ENCODE peak calls at places on chromosomes 11 and 22, in seven cellular contexts. T, D, Z, X, Y, N and M are unnamed samples.

GRCh38 chr11:123235117-123235686 is 40.2 kb upstream of the CLMP start:
- DNase-seq in T (peak; percentile 34), D (peak; percentile 68), Z (peak; percentile 37), X (peak; percentile 79), Y (peak; percentile 78), N (peak; percentile 44), M (peak; percentile 86)

GRCh38 chr11:27153136-27153535 is 112.5 kb downstream of the BBOX1 start:
- DNase-seq in T (no peak), D (no peak), Z (no peak), X (no peak), Y (no peak), N (no peak), M (no peak)

GRCh38 chr22:20167643-20168322 is 16.9 kb upstream of the CCDC188 start:
- DNase-seq in T (no peak), D (no peak), Z (no peak), X (no peak), Y (no peak), N (no peak), M (no peak)

GRCh38 chr11:15940462-15941205 is 415.7 kb downstream of the SOX6 start:
- DNase-seq in T (no peak), D (no peak), Z (no peak), X (no peak), Y (no peak), N (no peak), M (no peak)

GRCh38 chr22:50310209-50310722 is 2.8 kb upstream of the PLXNB2 start:
- DNase-seq in T (no peak), D (no peak), Z (peak; percentile 8), X (peak; percentile 75), Y (no peak), N (no peak), M (no peak)

GRCh38 chr11:86046111-86046510 is 22.8 kb downstream of the PICALM start:
- DNase-seq in T (no peak), D (no peak), Z (no peak), X (no peak), Y (no peak), N (no peak), M (no peak)

GRCh38 chr11:9301720-9302119 is 12.7 kb downstream of the TMEM41B start:
- DNase-seq in T (no peak), D (no peak), Z (no peak), X (no peak), Y (no peak), N (no peak), M (no peak)

GRCh38 chr11:10764412-10764811 is 13.4 kb downstream of the CTR9 start:
- DNase-seq in T (no peak), D (no peak), Z (no peak), X (no peak), Y (no peak), N (no peak), M (no peak)

GRCh38 chr22:20130739-20131592 is 638 bp upstream of the ZDHHC8 start:
- DNase-seq in T (peak; percentile 93), D (peak; percentile 94), Z (peak; percentile 91), X (peak; percentile 96), Y (peak; percentile 84), N (peak; percentile 89), M (peak; percentile 94)

GRCh38 chr11:63993983-63994382 is 7.7 kb downstream of the OTUB1 start:
- DNase-seq in T (no peak), D (no peak), Z (no peak), X (no peak), Y (no peak), N (no peak), M (no peak)

GRCh38 chr11:85256433-85256832 is 370.7 kb downstream of the DLG2 start:
- DNase-seq in T (no peak), D (no peak), Z (no peak), X (no peak), Y (no peak), N (no peak), M (no peak)

GRCh38 chr11:77449060-77449521 is 24.8 kb downstream of the PAK1 start:
- DNase-seq in T (no peak), D (no peak), Z (no peak), X (no peak), Y (no peak), N (no peak), M (no peak)

GRCh38 chr22:22770280-22770871 is 117.2 kb upstream of the IGLL5 start:
- DNase-seq in T (no peak), D (peak; percentile 66), Z (no peak), X (no peak), Y (no peak), N (peak; percentile 55), M (no peak)

GRCh38 chr11:72391638-72392423 is 42.5 kb downstream of the CLPB start:
- DNase-seq in T (no peak), D (no peak), Z (no peak), X (no peak), Y (no peak), N (no peak), M (no peak)

GRCh38 chr22:23263651-23264555 is 83.6 kb downstream of the BCR start:
- DNase-seq in T (no peak), D (no peak), Z (no peak), X (peak; percentile 88), Y (no peak), N (peak; percentile 59), M (no peak)

GRCh38 chr11:69287968-69288882 is 5.7 kb upstream of the MYEOV start:
- DNase-seq in T (no peak), D (no peak), Z (no peak), X (no peak), Y (no peak), N (peak; percentile 68), M (no peak)

GRCh38 chr22:11066458-11067285 is 4461.3 kb upstream of the OR11H1 start:
- DNase-seq in T (no peak), D (peak; percentile 29), Z (peak; percentile 29), X (peak; percentile 80), Y (no peak), N (no peak), M (peak; percentile 78)

GRCh38 chr11:12242071-12242672 is 131.8 kb downstream of the MICAL2 start:
- DNase-seq in T (no peak), D (no peak), Z (no peak), X (no peak), Y (no peak), N (no peak), M (no peak)

GRCh38 chr22:45963821-45964220 is 13.1 kb downstream of the WNT7B start:
- DNase-seq in T (no peak), D (no peak), Z (no peak), X (no peak), Y (no peak), N (no peak), M (no peak)

GRCh38 chr11:125078016-125078415 is 14.9 kb downstream of the SLC37A2 start:
- DNase-seq in T (no peak), D (no peak), Z (no peak), X (no peak), Y (no peak), N (no peak), M (no peak)

GRCh38 chr11:46382644-46383403 is 1.4 kb downstream of the MDK start:
- DNase-seq in T (peak; percentile 70), D (peak; percentile 83), Z (no peak), X (peak; percentile 74), Y (no peak), N (no peak), M (peak; percentile 56)

GRCh38 chr11:19935507-19935906 is 222.9 kb downstream of the NAV2 start:
- DNase-seq in T (peak; percentile 33), D (no peak), Z (no peak), X (no peak), Y (no peak), N (no peak), M (no peak)

GRCh38 chr22:45009881-45010531 is at the start of gene PHF21B:
- DNase-seq in T (peak; percentile 94), D (peak; percentile 97), Z (peak; percentile 60), X (no peak), Y (peak; percentile 66), N (peak; percentile 37), M (peak; percentile 70)

GRCh38 chr22:42947211-42947990 is 67.5 kb downstream of the PACSIN2 start:
- DNase-seq in T (peak; percentile 42), D (no peak), Z (peak; percentile 59), X (no peak), Y (no peak), N (peak; percentile 89), M (no peak)
- H3K27ac ChIP-seq in T (peak overlapping the region; percentile 81), D (peak overlapping the region; percentile 22), Z (peak overlapping the region; percentile 64), X (no peak overlapping the region), Y (no peak overlapping the region), N (peak overlapping the region; percentile 34), M (peak overlapping the region; percentile 5)

GRCh38 chr22:31509041-31509440 is 12.7 kb downstream of the SFI1 start:
- DNase-seq in T (no peak), D (no peak), Z (no peak), X (no peak), Y (no peak), N (no peak), M (no peak)
- TF ChIP-seq CTCF in T (no peak), D (no peak), Z (no peak), X (no peak), Y (no peak), N (no peak), M (no peak)

GRCh38 chr11:67440229-67441081 is 2.8 kb downstream of the CORO1B start:
- DNase-seq in T (no peak), D (no peak), Z (no peak), X (no peak), Y (no peak), N (no peak), M (no peak)

GRCh38 chr11:67437082-67437821 is at the start of gene PTPRCAP:
- DNase-seq in T (no peak), D (no peak), Z (no peak), X (peak; percentile 96), Y (no peak), N (peak; percentile 41), M (no peak)

GRCh38 chr11:67436459-67437081 is 912 bp downstream of the PTPRCAP start:
- DNase-seq in T (no peak), D (no peak), Z (no peak), X (peak; percentile 92), Y (peak; percentile 55), N (peak; percentile 44), M (no peak)

GRCh38 chr11:67439321-67440228 is 2.1 kb upstream of the PTPRCAP start:
- DNase-seq in T (no peak), D (no peak), Z (no peak), X (no peak), Y (no peak), N (peak; percentile 65), M (no peak)

DNA sequence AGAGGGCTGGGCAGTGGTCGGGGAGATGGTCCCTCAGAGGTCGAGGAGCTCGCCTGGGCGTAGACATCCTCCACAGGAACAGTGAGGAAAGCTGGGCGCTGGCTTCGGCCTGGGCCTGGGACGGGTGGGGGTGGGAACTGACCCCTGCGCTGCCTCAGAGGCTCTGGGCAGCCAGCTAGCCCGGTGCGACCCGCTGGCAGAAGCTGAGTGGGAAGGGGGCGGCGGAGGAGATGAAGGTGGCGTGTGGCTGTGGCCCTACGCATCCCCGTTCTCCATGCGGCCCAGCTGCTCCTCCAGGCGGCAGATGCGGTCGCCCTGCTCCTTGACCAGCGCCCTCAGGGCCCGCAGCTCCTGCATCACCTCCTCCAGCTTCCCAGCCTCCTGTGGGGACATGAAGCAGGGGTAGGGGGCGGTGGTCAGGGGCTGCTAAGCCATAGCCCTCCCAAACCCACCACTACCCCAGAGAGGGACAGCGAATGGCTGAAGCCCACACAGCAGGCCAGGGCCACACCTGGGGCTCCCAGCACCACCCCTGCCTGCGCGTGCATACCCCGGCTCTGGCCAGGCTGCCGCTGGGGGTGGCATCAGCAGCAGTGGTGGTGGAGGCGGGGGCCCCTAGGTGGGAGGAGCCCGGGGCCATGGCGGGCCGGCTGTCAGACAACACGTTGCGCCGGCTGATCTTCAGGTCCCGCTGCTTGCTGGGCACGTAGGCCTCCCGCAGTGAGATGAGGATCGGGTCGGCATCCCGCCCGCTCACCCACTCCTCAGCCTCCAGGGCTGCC is 830 bp upstream of the PTPRCAP start:
- DNase-seq in T (no peak), D (no peak), Z (no peak), X (peak; percentile 94), Y (no peak), N (peak; percentile 54), M (no peak)
- H3K4me3 ChIP-seq in T (no peak overlapping the region), D (no peak overlapping the region), Z (peak overlapping the region; percentile 62), X (peak overlapping the region; percentile 95), Y (no peak overlapping the region), N (peak overlapping the region; percentile 45), M (no peak overlapping the region)

GRCh38 chr11:31720225-31720624 is 90.9 kb downstream of the PAX6 start:
- DNase-seq in T (no peak), D (no peak), Z (no peak), X (no peak), Y (no peak), N (no peak), M (no peak)
- H3K27ac ChIP-seq in T (no peak overlapping the region), D (no peak overlapping the region), Z (no peak overlapping the region), X (no peak overlapping the region), Y (no peak overlapping the region), N (no peak overlapping the region), M (no peak overlapping the region)